ENCODE peak calls at places on chromosomes 11 and 22, in nine cellular contexts. One of them, this sample, is unnamed.

GRCh38 chr11:6992457-6993431 is 27.4 kb downstream of the ZNF214 start:
- DNase-seq in left colon: no peak
- DNase-seq in NCI-H1417: no peak
- DNase-seq in HFF-Myc: peak
- DNase-seq in kidney: no peak
- DNase-seq in head of caudate nucleus: no peak
- DNase-seq in GM13977: no peak
- DNase-seq in PC-3: peak
- DNase-seq in dorsolateral prefrontal cortex: no peak
- DNase-seq in this sample: no peak

GRCh38 chr22:49075150-49075549 is 752.5 kb downstream of the BRD1 start:
- DNase-seq in left colon: no peak
- DNase-seq in NCI-H1417: no peak
- DNase-seq in HFF-Myc: no peak
- DNase-seq in kidney: peak
- DNase-seq in head of caudate nucleus: no peak
- DNase-seq in GM13977: no peak
- DNase-seq in PC-3: no peak
- DNase-seq in dorsolateral prefrontal cortex: no peak
- DNase-seq in this sample: no peak

GRCh38 chr11:92867913-92868619 is 101.4 kb upstream of the MTNR1B start:
- DNase-seq in left colon: no peak
- DNase-seq in NCI-H1417: peak
- DNase-seq in HFF-Myc: no peak
- DNase-seq in kidney: no peak
- DNase-seq in head of caudate nucleus: no peak
- DNase-seq in GM13977: no peak
- DNase-seq in PC-3: no peak
- DNase-seq in dorsolateral prefrontal cortex: no peak
- DNase-seq in this sample: no peak

GRCh38 chr11:3140291-3140603 is 24.9 kb downstream of the OSBPL5 start:
- DNase-seq in left colon: no peak
- DNase-seq in NCI-H1417: no peak
- DNase-seq in HFF-Myc: no peak
- DNase-seq in kidney: no peak
- DNase-seq in head of caudate nucleus: no peak
- DNase-seq in GM13977: no peak
- DNase-seq in PC-3: no peak
- DNase-seq in dorsolateral prefrontal cortex: no peak
- DNase-seq in this sample: no peak

GRCh38 chr11:76648061-76648460 is 22.5 kb downstream of the LRRC32 start:
- DNase-seq in left colon: no peak
- DNase-seq in NCI-H1417: no peak
- DNase-seq in HFF-Myc: no peak
- DNase-seq in kidney: no peak
- DNase-seq in head of caudate nucleus: no peak
- DNase-seq in GM13977: no peak
- DNase-seq in PC-3: no peak
- DNase-seq in dorsolateral prefrontal cortex: no peak
- DNase-seq in this sample: no peak

GRCh38 chr11:64396079-64396591 is 37.2 kb downstream of the RPS6KA4 start:
- DNase-seq in left colon: no peak
- DNase-seq in NCI-H1417: no peak
- DNase-seq in HFF-Myc: no peak
- DNase-seq in kidney: no peak
- DNase-seq in head of caudate nucleus: no peak
- DNase-seq in GM13977: no peak
- DNase-seq in PC-3: no peak
- DNase-seq in dorsolateral prefrontal cortex: no peak
- DNase-seq in this sample: peak

GRCh38 chr11:60942970-60943565 is 8.9 kb downstream of the SLC15A3 start:
- DNase-seq in left colon: peak
- DNase-seq in NCI-H1417: peak
- DNase-seq in HFF-Myc: no peak
- DNase-seq in kidney: no peak
- DNase-seq in head of caudate nucleus: no peak
- DNase-seq in GM13977: no peak
- DNase-seq in PC-3: peak
- DNase-seq in dorsolateral prefrontal cortex: no peak
- DNase-seq in this sample: no peak

GRCh38 chr11:3623126-3623525 is 18.7 kb downstream of the ART5 start:
- DNase-seq in left colon: no peak
- DNase-seq in NCI-H1417: no peak
- DNase-seq in HFF-Myc: no peak
- DNase-seq in kidney: no peak
- DNase-seq in head of caudate nucleus: no peak
- DNase-seq in GM13977: no peak
- DNase-seq in PC-3: no peak
- DNase-seq in dorsolateral prefrontal cortex: no peak
- DNase-seq in this sample: peak

GRCh38 chr11:11780843-11781242 is 60.9 kb upstream of the USP47 start:
- DNase-seq in left colon: no peak
- DNase-seq in NCI-H1417: peak
- DNase-seq in HFF-Myc: no peak
- DNase-seq in kidney: no peak
- DNase-seq in head of caudate nucleus: no peak
- DNase-seq in GM13977: no peak
- DNase-seq in PC-3: peak
- DNase-seq in dorsolateral prefrontal cortex: no peak
- DNase-seq in this sample: no peak

GRCh38 chr11:73137942-73138274 is 4.2 kb downstream of the FCHSD2 start:
- DNase-seq in left colon: no peak
- DNase-seq in NCI-H1417: no peak
- DNase-seq in HFF-Myc: no peak
- DNase-seq in kidney: no peak
- DNase-seq in head of caudate nucleus: no peak
- DNase-seq in GM13977: no peak
- DNase-seq in PC-3: no peak
- DNase-seq in dorsolateral prefrontal cortex: no peak
- DNase-seq in this sample: no peak

GRCh38 chr22:11628651-11629511 is 3899.1 kb upstream of the OR11H1 start:
- DNase-seq in left colon: no peak
- DNase-seq in NCI-H1417: no peak
- DNase-seq in HFF-Myc: no peak
- DNase-seq in kidney: peak
- DNase-seq in head of caudate nucleus: no peak
- DNase-seq in GM13977: peak
- DNase-seq in PC-3: no peak
- DNase-seq in dorsolateral prefrontal cortex: no peak
- DNase-seq in this sample: no peak

GRCh38 chr11:125429174-125429707 is 66.8 kb downstream of the FEZ1 start:
- DNase-seq in left colon: no peak
- DNase-seq in NCI-H1417: peak
- DNase-seq in HFF-Myc: no peak
- DNase-seq in kidney: no peak
- DNase-seq in head of caudate nucleus: peak
- DNase-seq in GM13977: peak
- DNase-seq in PC-3: peak
- DNase-seq in dorsolateral prefrontal cortex: peak
- DNase-seq in this sample: peak

GRCh38 chr22:46352691-46353386 is 17.3 kb downstream of the TRMU start:
- DNase-seq in left colon: no peak
- DNase-seq in NCI-H1417: peak
- DNase-seq in HFF-Myc: peak
- DNase-seq in kidney: peak
- DNase-seq in head of caudate nucleus: peak
- DNase-seq in GM13977: no peak
- DNase-seq in PC-3: peak
- DNase-seq in dorsolateral prefrontal cortex: peak
- DNase-seq in this sample: peak

GRCh38 chr11:47236482-47236881 is 12.1 kb downstream of the ACP2 start:
- DNase-seq in left colon: no peak
- DNase-seq in NCI-H1417: no peak
- DNase-seq in HFF-Myc: no peak
- DNase-seq in kidney: no peak
- DNase-seq in head of caudate nucleus: no peak
- DNase-seq in GM13977: no peak
- DNase-seq in PC-3: peak
- DNase-seq in dorsolateral prefrontal cortex: no peak
- DNase-seq in this sample: no peak

GRCh38 chr22:34278121-34278520 is 357.8 kb upstream of the LARGE1 start:
- DNase-seq in left colon: no peak
- DNase-seq in NCI-H1417: no peak
- DNase-seq in HFF-Myc: no peak
- DNase-seq in kidney: no peak
- DNase-seq in head of caudate nucleus: no peak
- DNase-seq in GM13977: no peak
- DNase-seq in PC-3: no peak
- DNase-seq in dorsolateral prefrontal cortex: no peak
- DNase-seq in this sample: no peak

GRCh38 chr11:32213223-32213622 is 122.3 kb downstream of the RCN1 start:
- DNase-seq in left colon: no peak
- DNase-seq in NCI-H1417: no peak
- DNase-seq in HFF-Myc: peak
- DNase-seq in kidney: no peak
- DNase-seq in head of caudate nucleus: peak
- DNase-seq in GM13977: no peak
- DNase-seq in PC-3: peak
- DNase-seq in dorsolateral prefrontal cortex: no peak
- DNase-seq in this sample: peak

GRCh38 chr11:10591741-10592140 is 23.3 kb upstream of the LYVE1 start:
- DNase-seq in left colon: no peak
- DNase-seq in NCI-H1417: no peak
- DNase-seq in HFF-Myc: no peak
- DNase-seq in kidney: no peak
- DNase-seq in head of caudate nucleus: no peak
- DNase-seq in GM13977: no peak
- DNase-seq in PC-3: no peak
- DNase-seq in dorsolateral prefrontal cortex: no peak
- DNase-seq in this sample: no peak

GRCh38 chr11:118536726-118537125 is 5.7 kb downstream of the TMEM25 start:
- DNase-seq in left colon: no peak
- DNase-seq in NCI-H1417: no peak
- DNase-seq in HFF-Myc: no peak
- DNase-seq in kidney: no peak
- DNase-seq in head of caudate nucleus: no peak
- DNase-seq in GM13977: no peak
- DNase-seq in PC-3: no peak
- DNase-seq in dorsolateral prefrontal cortex: no peak
- DNase-seq in this sample: peak